ENCODE peak calls at places on chromosomes 4 and X, in four cellular contexts. Q is esophagus squamous epithelium, D is lower lobe of right lung, Z is adrenal gland. C is an unnamed sample.

GRCh38 chr4:145177906-145178538 is 2.4 kb downstream of the OTUD4 start:
- DNase-seq in Z (no peak), D (no peak), Q (no peak), C (no peak)

GRCh38 chr4:138190452-138190858 is 51.7 kb downstream of the SLC7A11 start:
- DNase-seq in D (no peak), Z (no peak), Q (no peak), C (peak; percentile 61)

GRCh38 chrX:40278340-40279090 is 180.8 kb upstream of the BCOR start:
- DNase-seq in D (no peak), Z (no peak), Q (no peak), C (no peak)

GRCh38 chrX:10677490-10677889 is 57.1 kb upstream of the MID1 start:
- DNase-seq in Q (no peak), D (no peak), Z (no peak), C (no peak)

GRCh38 chr4:103994059-103994458 is 274.3 kb upstream of the TACR3 start:
- DNase-seq in Q (no peak), D (no peak), Z (no peak), C (no peak)

GRCh38 chrX:39752820-39753219 is 344.9 kb downstream of the BCOR start:
- DNase-seq in Z (peak; percentile 55), D (no peak), Q (no peak), C (no peak)

GRCh38 chrX:42505057-42505456 is 272.9 kb downstream of the PPP1R2C start:
- DNase-seq in D (no peak), Z (no peak), Q (no peak), C (no peak)

GRCh38 chr4:8349664-8350225 is 80.2 kb downstream of the HTRA3 start:
- DNase-seq in Z (no peak), D (no peak), Q (no peak), C (no peak)

GRCh38 chr4:180615746-180616145 is 1627.5 kb upstream of the TENM3 start:
- DNase-seq in Q (no peak), Z (no peak), D (no peak), C (no peak)

GRCh38 chr4:86250006-86250405 is 109.8 kb downstream of the MAPK10 start:
- DNase-seq in Q (no peak), Z (no peak), D (no peak), C (no peak)

GRCh38 chrX:148049441-148049840 is 68.3 kb downstream of the FMR1NB start:
- DNase-seq in Q (no peak), Z (no peak), D (no peak), C (peak; percentile 9)

GRCh38 chr4:146245246-146245645 is 30.9 kb downstream of the REELD1 start:
- DNase-seq in D (no peak), Z (peak; percentile 46), Q (no peak), C (no peak)

GRCh38 chrX:9765072-9765736 is 443 bp downstream of the GPR143 start:
- DNase-seq in Q (no peak), Z (no peak), D (no peak), C (no peak)

GRCh38 chr4:40788338-40788737 is 38.6 kb downstream of the NSUN7 start:
- DNase-seq in Q (no peak), Z (no peak), D (no peak), C (no peak)

GRCh38 chr4:177802665-177803064 is 360.4 kb upstream of the AGA start:
- DNase-seq in D (no peak), Q (no peak), Z (no peak), C (no peak)

GRCh38 chr4:3780347-3781171 is 14.4 kb downstream of the ADRA2C start:
- DNase-seq in Z (no peak), Q (no peak), D (no peak), C (no peak)

GRCh38 chr4:80266902-80267380 is 477 bp downstream of the FGF5 start:
- DNase-seq in Q (no peak), D (no peak), Z (no peak), C (no peak)

GRCh38 chr4:158229768-158230167 is 19.5 kb downstream of the TMEM144 start:
- DNase-seq in D (no peak), Q (no peak), Z (no peak), C (no peak)

GRCh38 chrX:135087867-135088266 is 32.5 kb downstream of the ETDB start:
- DNase-seq in D (no peak), Z (no peak), Q (no peak), C (no peak)

GRCh38 chrX:131789664-131790063 is 233.4 kb upstream of the STK26 start:
- DNase-seq in Q (no peak), Z (no peak), D (no peak), C (peak; percentile 30)

GRCh38 chr4:153521995-153522799 is 56.0 kb downstream of the TMEM131L start:
- DNase-seq in Q (no peak), D (no peak), Z (no peak), C (peak; percentile 61)

GRCh38 chr4:147754037-147754445 is 22.2 kb downstream of the ARHGAP10 start:
- DNase-seq in D (no peak), Q (no peak), Z (no peak), C (no peak)

GRCh38 chr4:169225058-169225751 is 45.6 kb downstream of the SH3RF1 start:
- DNase-seq in D (no peak), Q (no peak), Z (no peak), C (no peak)

GRCh38 chr4:169229571-169230028 is 41.2 kb downstream of the SH3RF1 start:
- DNase-seq in Q (no peak), Z (no peak), D (no peak), C (no peak)

GRCh38 chr4:169225812-169226211 is 44.9 kb downstream of the SH3RF1 start:
- DNase-seq in D (no peak), Z (no peak), Q (no peak), C (no peak)

GRCh38 chr4:169228076-169228475 is 42.7 kb downstream of the SH3RF1 start:
- DNase-seq in Z (no peak), D (no peak), Q (no peak), C (no peak)

GRCh38 chr4:169226565-169226964 is 44.2 kb downstream of the SH3RF1 start:
- DNase-seq in Z (no peak), D (no peak), Q (no peak), C (no peak)
- H3K4me3 ChIP-seq in Z (no peak overlapping the region), D (no peak overlapping the region), Q (no peak overlapping the region), C (no peak overlapping the region)

DNA sequence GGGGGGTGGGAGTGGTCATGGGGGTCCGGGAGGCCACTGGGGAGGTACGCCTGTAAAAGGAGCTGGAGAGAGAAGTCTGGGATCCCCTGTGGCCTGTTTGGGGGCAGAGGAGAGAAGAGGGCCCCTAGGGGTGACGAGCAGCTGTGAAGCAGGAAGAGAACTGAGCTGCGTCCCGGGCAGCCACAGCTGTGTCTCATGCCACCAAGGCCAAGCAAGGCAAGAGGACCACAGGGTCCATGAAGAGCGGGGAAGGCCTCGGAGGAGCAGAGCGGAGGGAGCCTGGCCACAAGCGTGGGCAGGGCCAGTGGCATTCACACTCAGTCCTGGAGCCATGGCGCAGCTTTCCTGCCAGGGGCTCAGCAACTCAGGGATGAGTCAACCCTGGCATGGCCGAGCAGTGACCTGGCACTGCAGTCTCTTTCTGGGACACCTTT is 13.6 kb upstream of the NAT8L start:
- DNase-seq in Z (peak; percentile 76), Q (no peak), D (no peak), C (no peak)
- H3K27me3 ChIP-seq in Z (peaks cover 10% of the 10 kb centered on the region), Q (peaks cover 10% of the 10 kb centered on the region), D (peaks cover 48% of the 10 kb centered on the region), C (no peaks in the 10 kb centered on the region)

DNA sequence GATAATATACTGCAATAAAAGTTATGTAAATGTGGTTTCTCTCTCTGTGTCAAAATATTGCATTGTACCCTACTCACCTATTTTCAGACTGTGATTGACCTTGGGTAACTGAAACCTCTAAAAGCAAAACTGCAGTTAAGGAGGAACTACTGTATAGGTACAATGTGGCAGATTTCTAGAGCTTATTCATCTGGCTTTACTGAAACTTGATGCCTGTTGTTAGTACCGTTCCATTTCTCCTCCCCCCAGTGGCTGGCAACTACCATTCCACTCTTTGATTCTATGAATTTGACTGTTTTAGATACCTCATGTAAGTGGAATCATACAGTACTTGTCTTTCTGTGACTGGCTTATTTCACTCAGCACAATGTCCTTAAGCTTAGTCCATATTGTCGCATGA is 61.9 kb downstream of the HOPX start:
- DNase-seq in Z (no peak), D (no peak), Q (no peak), C (peak; percentile 15)
- TF ChIP-seq CTCF in Z (no peak), D (no peak), Q (no peak), C (no peak)

GRCh38 chr4:114494257-114494803 is 104.3 kb upstream of the UGT8 start:
- DNase-seq in Z (no peak), Q (no peak), D (no peak), C (no peak)
- H3K4me3 ChIP-seq in Z (no peak overlapping the region), Q (no peak overlapping the region), D (no peak overlapping the region), C (no peak overlapping the region)

GRCh38 chrX:120309873-120310730 is 1.2 kb downstream of the TMEM255A start:
- DNase-seq in D (peak; percentile 43), Z (no peak), Q (no peak), C (no peak)

GRCh38 chrX:120308558-120308957 is 2.7 kb downstream of the TMEM255A start:
- DNase-seq in D (peak; percentile 39), Q (no peak), Z (no peak), C (no peak)

GRCh38 chrX:120311632-120312000 is 355 bp upstream of the TMEM255A start:
- DNase-seq in D (no peak), Q (no peak), Z (no peak), C (no peak)

GRCh38 chrX:120308959-120309872 is 2.0 kb downstream of the TMEM255A start:
- DNase-seq in Z (peak; percentile 63), D (peak; percentile 74), Q (peak; percentile 13), C (peak; percentile 75)

GRCh38 chrX:120310861-120311631 is at the start of gene TMEM255A:
- DNase-seq in Q (no peak), D (peak; percentile 37), Z (peak; percentile 20), C (no peak)
- H3K27me3 ChIP-seq in Q (no peaks in the 10 kb centered on the region), D (peaks cover 31% of the 10 kb centered on the region), Z (peaks cover 28% of the 10 kb centered on the region), C (no peaks in the 10 kb centered on the region)

GRCh38 chr4:6200011-6200921 is at the start of gene JAKMIP1:
- DNase-seq in Z (peak; percentile 73), Q (no peak), D (peak; percentile 77), C (peak; percentile 87)

GRCh38 chr4:6198278-6198677 is 2.1 kb downstream of the JAKMIP1 start:
- DNase-seq in Q (no peak), D (no peak), Z (no peak), C (no peak)

GRCh38 chr4:6197433-6198174 is 2.7 kb downstream of the JAKMIP1 start:
- DNase-seq in Q (no peak), D (no peak), Z (no peak), C (no peak)

GRCh38 chr4:6199344-6199921 is 916 bp downstream of the JAKMIP1 start:
- DNase-seq in D (no peak), Z (no peak), Q (no peak), C (peak; percentile 50)

GRCh38 chr4:6198768-6199343 is 1.5 kb downstream of the JAKMIP1 start:
- DNase-seq in Z (no peak), Q (no peak), D (no peak), C (no peak)
- TF ChIP-seq CTCF in Z (no peak), Q (no peak), D (no peak), C (no peak)

DNA sequence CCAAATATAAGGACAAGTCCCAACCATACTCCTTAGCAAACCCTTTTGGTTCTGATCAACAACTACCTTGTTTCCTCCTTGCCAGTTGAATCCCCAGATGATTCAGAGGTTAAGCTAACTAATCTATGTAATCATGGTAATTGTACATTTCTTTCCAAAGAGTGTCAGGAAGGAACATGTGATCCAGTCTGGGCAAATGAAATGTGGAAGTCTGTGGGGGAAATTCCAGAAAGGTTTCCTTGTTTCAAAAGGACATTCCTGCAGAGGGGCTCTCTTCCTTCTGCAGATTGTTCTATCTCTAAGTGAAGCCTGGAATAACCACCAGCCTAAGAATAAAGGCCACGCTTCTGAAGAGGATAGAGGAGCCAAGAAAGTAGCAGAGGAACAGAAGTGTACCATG is 7.0 kb downstream of the PRSS12 start:
- DNase-seq in Z (no peak), D (no peak), Q (no peak), C (no peak)
- H3K4me3 ChIP-seq in Z (no peak overlapping the region), D (no peak overlapping the region), Q (no peak overlapping the region), C (no peak overlapping the region)

C was measured in GM06990.